ENCODE peak calls at places on chromosomes 4 and X, in six cellular contexts. W is lung, Z is cardiac muscle cell, H is PC-9, S is GM12878, I is right lobe of liver. M is an unnamed sample.

GRCh38 chrX:109732319-109732779 is 708 bp downstream of the ACSL4 start:
- DNase-seq in H (peak; percentile 9), I (no peak), S (no peak), Z (peak; percentile 15), W (no peak), M (no peak)

GRCh38 chrX:85052636-85053343 is 49.1 kb downstream of the APOOL start:
- DNase-seq in Z (no peak), W (no peak), I (no peak), S (no peak), H (no peak), M (no peak)

GRCh38 chrX:151973851-151974335 is 583 bp downstream of the GABRE start:
- DNase-seq in H (no peak), Z (peak; percentile 2), W (peak; percentile 39), I (no peak), S (no peak), M (peak; percentile 37)

GRCh38 chr4:4387531-4388311 is 819 bp downstream of the NSG1 start:
- DNase-seq in Z (no peak), H (no peak), S (no peak), W (no peak), I (no peak), M (no peak)

GRCh38 chrX:54495814-54496516 is at the start of gene FGD1:
- DNase-seq in W (peak; percentile 36), S (no peak), H (peak; percentile 77), Z (peak; percentile 74), I (peak; percentile 72), M (peak; percentile 77)

GRCh38 chrX:13119386-13119785 is 75.0 kb upstream of the FAM9C start:
- DNase-seq in I (no peak), S (no peak), H (no peak), Z (no peak), W (no peak), M (no peak)

GRCh38 chrX:139720136-139720535 is 12.2 kb upstream of the MCF2 start:
- DNase-seq in S (no peak), I (no peak), W (no peak), H (peak; percentile 7), Z (peak; percentile 21), M (no peak)

GRCh38 chrX:24149346-24150050 is at the start of gene ZFX:
- DNase-seq in Z (peak; percentile 70), I (peak; percentile 69), W (peak; percentile 79), H (peak; percentile 63), S (no peak), M (peak; percentile 70)

GRCh38 chr4:113788888-113789287 is 27.4 kb upstream of the CAMK2D start:
- DNase-seq in H (no peak), W (no peak), I (no peak), Z (no peak), S (peak; percentile 38), M (no peak)

GRCh38 chrX:9562851-9563250 is 98.0 kb downstream of the TBL1X start:
- DNase-seq in S (no peak), H (peak; percentile 60), Z (peak; percentile 12), I (no peak), W (no peak), M (no peak)

GRCh38 chrX:23908219-23909003 is 605 bp downstream of the CXorf58 start:
- DNase-seq in I (no peak), H (no peak), W (no peak), S (no peak), Z (peak; percentile 59), M (no peak)

GRCh38 chr4:75990129-75990528 is 616 bp downstream of the SDAD1 start:
- DNase-seq in I (no peak), S (no peak), W (no peak), Z (no peak), H (no peak), M (no peak)

GRCh38 chrX:87788976-87789375 is 271.4 kb downstream of the KLHL4 start:
- DNase-seq in W (no peak), I (no peak), H (no peak), S (no peak), Z (no peak), M (no peak)

GRCh38 chr4:74228691-74229640 is 71.0 kb downstream of the MTHFD2L start:
- DNase-seq in W (peak; percentile 71), H (peak; percentile 53), S (no peak), Z (peak; percentile 49), I (peak; percentile 63), M (peak; percentile 59)

GRCh38 chrX:110569506-110569905 is 210.9 kb downstream of the RTL9 start:
- DNase-seq in Z (no peak), S (no peak), H (no peak), W (no peak), I (no peak), M (no peak)

GRCh38 chr4:90318208-90318607 is 191.0 kb downstream of the CCSER1 start:
- DNase-seq in S (no peak), W (no peak), H (no peak), Z (no peak), I (no peak), M (no peak)

GRCh38 chr4:148415500-148415899 is 26.7 kb downstream of the NR3C2 start:
- DNase-seq in W (no peak), I (no peak), S (no peak), Z (no peak), H (no peak), M (no peak)

GRCh38 chr4:74097161-74097560 is 1.8 kb downstream of the CXCL2 start:
- DNase-seq in W (no peak), Z (no peak), S (no peak), H (no peak), I (no peak), M (no peak)

GRCh38 chr4:53355919-53356521 is 9.8 kb downstream of the SCFD2 start:
- DNase-seq in W (no peak), S (no peak), H (no peak), I (no peak), Z (no peak), M (no peak)

GRCh38 chrX:47579537-47579936 is 2.7 kb upstream of the TIMP1 start:
- DNase-seq in I (no peak), S (no peak), W (peak; percentile 38), H (no peak), Z (no peak), M (no peak)

GRCh38 chr4:15385928-15386327 is 41.9 kb upstream of the C1QTNF7 start:
- DNase-seq in W (no peak), I (no peak), Z (no peak), H (no peak), S (no peak), M (peak; percentile 43)

GRCh38 chrX:108216405-108216804 is 124.8 kb downstream of the ATG4A start:
- DNase-seq in H (no peak), W (no peak), I (no peak), S (no peak), Z (no peak), M (no peak)

GRCh38 chr4:2797545-2798305 is 4.8 kb downstream of the SH3BP2 start:
- DNase-seq in Z (no peak), S (no peak), I (peak; percentile 70), W (no peak), H (no peak), M (no peak)

GRCh38 chr4:94603170-94603747 is 151.5 kb downstream of the PDLIM5 start:
- DNase-seq in W (peak; percentile 39), H (no peak), Z (no peak), S (no peak), I (no peak), M (no peak)

GRCh38 chr4:185213829-185214228 is 4.4 kb downstream of the SNX25 start:
- DNase-seq in Z (no peak), H (no peak), I (no peak), W (no peak), S (peak; percentile 80), M (no peak)

GRCh38 chr4:185213341-185213740 is 3.9 kb downstream of the SNX25 start:
- DNase-seq in S (no peak), Z (no peak), H (no peak), W (no peak), I (no peak), M (no peak)

GRCh38 chr4:185212566-185212965 is 3.2 kb downstream of the SNX25 start:
- DNase-seq in I (no peak), Z (no peak), S (no peak), H (no peak), W (no peak), M (no peak)

GRCh38 chr4:185217390-185217985 is 8.1 kb downstream of the SNX25 start:
- DNase-seq in Z (no peak), S (no peak), H (no peak), W (no peak), I (no peak), M (no peak)

DNA sequence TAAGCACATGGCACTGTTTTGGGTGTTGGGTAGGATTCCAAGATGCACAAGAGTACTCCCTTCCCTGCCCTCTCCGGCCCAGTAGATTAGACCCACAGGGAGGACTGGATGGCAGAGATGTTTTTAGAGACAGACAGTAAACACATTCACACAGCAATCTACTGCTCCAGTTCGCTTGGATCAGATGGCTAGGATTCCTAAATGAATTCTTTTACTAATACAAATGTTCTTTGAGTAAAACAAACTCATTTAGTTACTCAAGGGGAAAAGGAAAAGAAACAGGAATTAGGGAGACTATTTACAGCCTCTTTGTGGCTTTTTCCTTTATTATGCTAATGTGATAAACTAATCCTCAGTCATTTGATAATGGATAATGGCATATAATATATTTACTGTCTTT is 5.9 kb downstream of the SNX25 start:
- DNase-seq in Z (no peak), H (no peak), W (no peak), I (no peak), S (no peak), M (no peak)
- H3K27me3 ChIP-seq in Z (no peaks in the 10 kb centered on the region), H (no peaks in the 10 kb centered on the region), W (no peaks in the 10 kb centered on the region), I (no peaks in the 10 kb centered on the region), S (no peaks in the 10 kb centered on the region), M (no peaks in the 10 kb centered on the region)

DNA sequence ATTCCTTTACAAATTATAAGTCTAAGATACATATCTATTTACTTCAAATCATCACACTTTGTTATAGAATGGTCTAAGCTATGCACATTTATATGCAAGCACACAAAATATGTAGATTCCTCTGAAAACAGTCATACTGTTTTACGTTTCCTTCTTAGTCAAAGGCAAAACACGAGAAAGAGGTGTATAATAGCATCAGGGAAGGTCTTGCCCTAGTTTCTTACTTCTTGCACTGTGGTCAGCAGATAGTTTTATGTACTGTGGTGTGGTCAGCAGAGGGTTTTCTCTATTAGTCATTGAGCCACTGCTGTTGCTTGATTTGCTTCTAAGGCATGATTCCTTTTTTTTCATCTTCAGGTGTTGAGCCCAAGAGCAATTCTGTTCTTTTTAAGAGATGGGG is 117.7 kb downstream of the ADAM29 start:
- DNase-seq in S (peak; percentile 5), I (no peak), Z (no peak), H (peak; percentile 6), W (no peak), M (no peak)
- H3K9me3 ChIP-seq in S (no peaks in the 10 kb centered on the region), I (no peaks in the 10 kb centered on the region), Z (no peaks in the 10 kb centered on the region), H (no peaks in the 10 kb centered on the region), W (no peaks in the 10 kb centered on the region), M (peaks cover 22% of the 10 kb centered on the region)

DNA sequence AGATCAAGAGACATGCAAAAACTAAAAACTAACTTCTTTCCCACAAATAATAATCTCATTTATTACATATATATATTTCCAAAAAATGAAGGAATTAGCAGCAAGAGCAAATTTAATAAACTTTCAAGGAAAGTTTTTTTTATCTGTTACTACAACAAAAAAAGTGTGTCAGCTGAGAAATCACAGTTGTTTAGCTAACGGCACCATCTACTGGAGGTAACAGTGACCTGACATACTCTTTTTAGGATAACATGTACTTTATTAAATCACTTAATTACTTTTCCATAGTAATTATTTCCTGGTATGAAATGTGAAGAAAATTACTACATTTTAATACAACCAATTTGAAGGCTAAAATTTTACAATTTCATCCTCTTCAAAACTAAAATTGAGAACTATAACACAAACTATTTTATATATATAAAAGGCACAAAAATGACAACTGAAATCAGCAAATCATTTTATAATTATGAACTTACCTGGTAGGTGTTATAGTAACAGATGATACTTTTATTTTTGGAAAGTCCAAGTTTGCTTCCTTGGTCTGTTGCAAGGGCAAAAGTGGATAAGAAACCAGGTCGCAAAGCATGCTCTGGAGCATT is 9.1 kb downstream of the LAMTOR3 start:
- DNase-seq in H (no peak), S (no peak), W (no peak), I (no peak), Z (peak; percentile 51), M (no peak)
- TF ChIP-seq CTCF in H (peak; percentile 73), S (peak; percentile 75), W (no peak), I (peak; percentile 52), Z (peak; percentile 40), M (peak; percentile 61)

GRCh38 chr4:163048447-163048846 is 118.2 kb downstream of the NAF1 start:
- DNase-seq in H (peak; percentile 15), S (no peak), Z (peak; percentile 25), I (no peak), W (no peak), M (no peak)
- H3K27me3 ChIP-seq in H (no peaks in the 10 kb centered on the region), S (no peaks in the 10 kb centered on the region), Z (no peaks in the 10 kb centered on the region), I (no peaks in the 10 kb centered on the region), W (no peaks in the 10 kb centered on the region), M (no peaks in the 10 kb centered on the region)

M was measured in left ventricle myocardium inferior.